ENCODE peak calls at places on chromosome 21, in seven cellular contexts. B is upper lobe of right lung, Q is mammary epithelial cell, S is GM12865, T is osteocyte, R is neural progenitor cell, G is mesothelial cell of epicardium. X is an unnamed sample.

GRCh38 chr21:42523941-42524340 is 10.3 kb downstream of the SLC37A1 start:
- DNase-seq in B (no peak), Q (no peak), S (no peak), T (no peak), R (no peak), G (no peak), X (no peak)

GRCh38 chr21:32307706-32308105 is 9.1 kb downstream of the MRAP start:
- DNase-seq in B (no peak), Q (no peak), S (no peak), T (no peak), R (no peak), G (no peak), X (no peak)

GRCh38 chr21:32377991-32378390 is 14.8 kb downstream of the URB1 start:
- DNase-seq in B (no peak), Q (no peak), S (no peak), T (no peak), R (no peak), G (no peak), X (no peak)

GRCh38 chr21:39377444-39378050 is 28.7 kb upstream of the HMGN1 start:
- DNase-seq in B (no peak), Q (peak; percentile 78), S (no peak), T (no peak), R (no peak), G (no peak), X (no peak)

GRCh38 chr21:17451364-17451869 is 61.4 kb upstream of the CXADR start:
- DNase-seq in B (no peak), Q (peak; percentile 76), S (no peak), T (no peak), R (no peak), G (no peak), X (no peak)

GRCh38 chr21:39397651-39398385 is 47.8 kb downstream of the LCA5L start:
- DNase-seq in B (no peak), Q (peak; percentile 25), S (no peak), T (no peak), R (no peak), G (no peak), X (no peak)

GRCh38 chr21:39184050-39184980 is 1.1 kb upstream of the PSMG1 start:
- DNase-seq in B (no peak), Q (no peak), S (peak; percentile 35), T (no peak), R (no peak), G (no peak), X (no peak)

GRCh38 chr21:39612233-39613028 is at the start of gene B3GALT5:
- DNase-seq in B (no peak), Q (no peak), S (no peak), T (no peak), R (peak; percentile 95), G (peak; percentile 59), X (peak; percentile 25)

GRCh38 chr21:32336711-32337110 is 38.1 kb downstream of the MRAP start:
- DNase-seq in B (no peak), Q (peak; percentile 32), S (no peak), T (no peak), R (no peak), G (no peak), X (no peak)

GRCh38 chr21:15004721-15005370 is 60.0 kb downstream of the NRIP1 start:
- DNase-seq in B (no peak), Q (no peak), S (no peak), T (no peak), R (no peak), G (no peak), X (no peak)

GRCh38 chr21:26715878-26716506 is 129.2 kb downstream of the ADAMTS1 start:
- DNase-seq in B (no peak), Q (peak; percentile 42), S (peak; percentile 34), T (no peak), R (peak; percentile 74), G (no peak), X (peak; percentile 27)

GRCh38 chr21:16216595-16216994 is 486.8 kb downstream of the USP25 start:
- DNase-seq in B (no peak), Q (no peak), S (no peak), T (no peak), R (no peak), G (no peak), X (no peak)

GRCh38 chr21:16218682-16219343 is 489.0 kb downstream of the USP25 start:
- DNase-seq in B (no peak), Q (no peak), S (no peak), T (no peak), R (no peak), G (no peak), X (no peak)

GRCh38 chr21:16211339-16212303 is 481.8 kb downstream of the USP25 start:
- DNase-seq in B (no peak), Q (peak; percentile 23), S (no peak), T (no peak), R (no peak), G (no peak), X (no peak)

GRCh38 chr21:16213518-16213917 is 483.7 kb downstream of the USP25 start:
- DNase-seq in B (no peak), Q (no peak), S (no peak), T (no peak), R (no peak), G (no peak), X (no peak)

GRCh38 chr21:16215193-16215592 is 485.4 kb downstream of the USP25 start:
- DNase-seq in B (no peak), Q (no peak), S (no peak), T (no peak), R (no peak), G (no peak), X (no peak)
- TF ChIP-seq CTCF in B (no peak), Q (no peak), S (no peak), T (no peak), R (no peak), G (no peak), X (no peak)

GRCh38 chr21:44511219-44511937 is 28.6 kb downstream of the KRTAP10-1 start:
- DNase-seq in B (no peak), Q (no peak), S (no peak), T (no peak), R (no peak), G (no peak), X (no peak)

GRCh38 chr21:44511938-44512275 is 28.1 kb downstream of the KRTAP10-1 start:
- DNase-seq in B (no peak), Q (no peak), S (no peak), T (no peak), R (no peak), G (no peak), X (no peak)

GRCh38 chr21:44510109-44510507 is 29.9 kb downstream of the KRTAP10-1 start:
- DNase-seq in B (no peak), Q (no peak), S (no peak), T (no peak), R (no peak), G (no peak), X (no peak)

GRCh38 chr21:44509539-44509938 is 30.5 kb downstream of the KRTAP10-1 start:
- DNase-seq in B (peak; percentile 92), Q (peak; percentile 38), S (peak; percentile 18), T (no peak), R (no peak), G (no peak), X (no peak)

DNA sequence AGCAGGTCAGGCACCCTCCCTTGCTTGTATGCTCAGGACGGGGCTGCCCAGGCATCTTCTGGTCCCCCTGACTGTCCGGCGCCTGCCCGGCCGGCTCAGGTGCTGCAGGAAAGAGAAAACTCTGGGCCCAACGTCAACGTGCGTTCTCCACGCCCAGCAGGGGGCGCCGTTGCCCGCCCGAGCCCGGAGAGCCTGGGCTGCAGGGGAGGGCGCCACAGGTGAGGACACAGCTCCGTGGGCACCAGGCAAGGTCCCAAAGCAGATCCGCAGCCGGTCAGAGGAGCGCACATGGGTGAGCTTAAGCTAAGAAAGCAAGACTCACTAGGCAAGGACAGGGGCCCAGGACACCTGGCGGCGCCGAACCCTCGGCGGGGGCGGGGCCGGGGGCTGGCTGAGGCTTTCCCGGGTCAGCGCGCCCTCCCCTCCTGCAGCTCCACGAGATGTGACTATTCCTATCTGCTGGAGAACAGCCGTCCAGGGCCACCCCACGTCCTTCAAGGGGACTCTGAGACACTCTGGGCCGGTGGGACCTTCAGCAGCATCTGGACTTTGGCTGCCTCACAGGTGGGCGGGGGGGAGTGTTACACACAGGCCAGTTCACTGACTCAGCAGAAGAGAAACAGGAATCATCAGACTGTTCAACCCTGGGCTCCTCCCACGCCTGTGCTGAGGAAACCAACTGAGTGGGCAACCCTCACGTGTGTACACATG is 29.3 kb downstream of the KRTAP10-1 start:
- DNase-seq in B (peak; percentile 87), Q (peak; percentile 56), S (peak; percentile 66), T (no peak), R (peak; percentile 85), G (peak; percentile 70), X (peak; percentile 90)
- TF ChIP-seq CTCF in B (peak; percentile 74), Q (peak; percentile 92), S (peak; percentile 85), T (peak; percentile 81), R (peak; percentile 92), G (peak; percentile 93), X (peak; percentile 82)

DNA sequence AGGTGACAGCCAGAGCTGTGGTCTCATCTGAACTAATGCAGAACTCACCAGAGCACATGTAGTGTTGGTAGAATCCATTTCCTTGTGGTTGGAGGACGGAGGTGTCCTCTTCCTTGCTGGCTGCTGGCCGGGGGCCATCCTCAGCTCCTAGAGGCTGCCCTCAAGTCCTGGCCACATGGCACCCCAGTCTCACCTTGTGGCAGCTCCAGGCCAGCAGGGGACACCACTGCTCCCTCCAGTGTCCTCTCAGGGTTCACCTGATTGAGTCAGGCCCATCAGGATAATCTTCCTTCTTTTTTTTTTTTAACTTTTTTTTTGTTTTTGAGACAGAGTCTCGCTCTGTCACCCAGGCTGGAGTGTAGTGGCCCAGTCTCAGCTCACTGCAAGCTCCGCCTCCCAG is 2.9 kb downstream of the KCNE1 start:
- DNase-seq in B (no peak), Q (no peak), S (peak; percentile 27), T (no peak), R (no peak), G (no peak), X (peak; percentile 30)
- TF ChIP-seq CTCF in B (peak; percentile 35), Q (peak; percentile 39), S (peak; percentile 45), T (peak; percentile 32), R (no peak), G (no peak), X (peak; percentile 35)

GRCh38 chr21:36126621-36127110 is 8.2 kb upstream of the CBR3 start:
- DNase-seq in B (peak; percentile 18), Q (no peak), S (no peak), T (no peak), R (no peak), G (no peak), X (no peak)

GRCh38 chr21:36127250-36127904 is 7.5 kb upstream of the CBR3 start:
- DNase-seq in B (peak; percentile 44), Q (no peak), S (no peak), T (no peak), R (no peak), G (no peak), X (no peak)

GRCh38 chr21:36129219-36129618 is 5.7 kb upstream of the CBR3 start:
- DNase-seq in B (no peak), Q (no peak), S (no peak), T (no peak), R (no peak), G (no peak), X (peak; percentile 13)

GRCh38 chr21:36126166-36126565 is 8.7 kb upstream of the CBR3 start:
- DNase-seq in B (peak; percentile 21), Q (peak; percentile 23), S (no peak), T (no peak), R (no peak), G (no peak), X (no peak)

DNA sequence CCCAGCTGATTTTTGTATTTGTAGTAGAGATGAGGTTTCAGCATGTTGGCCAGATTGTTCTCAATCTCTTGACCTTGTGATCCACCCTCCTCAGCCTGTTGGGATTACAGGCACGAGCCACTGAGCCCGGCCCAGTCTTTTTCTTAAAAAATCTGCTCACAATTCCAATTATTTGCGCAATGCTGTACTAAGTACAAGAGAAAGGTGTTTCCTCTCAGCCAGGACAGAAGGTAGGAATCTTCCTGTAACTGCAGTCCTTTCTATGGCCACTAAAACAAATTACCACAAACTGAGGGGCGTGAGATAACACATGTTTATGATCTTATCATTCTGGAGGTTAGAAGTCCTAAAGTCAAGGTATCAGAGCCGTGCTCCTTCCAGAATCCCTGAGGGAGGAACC is 6.9 kb upstream of the CBR3 start:
- DNase-seq in B (no peak), Q (no peak), S (no peak), T (no peak), R (no peak), G (no peak), X (no peak)
- TF ChIP-seq CTCF in B (no peak), Q (no peak), S (no peak), T (no peak), R (no peak), G (no peak), X (no peak)